ENCODE peak calls at places on chromosome 3, in eight cellular contexts. N is BJ, V is fibroblast of pulmonary artery, O is hepatocyte, D is NCI-H460, E is EL, U is glutamatergic neuron, H is NCI-H524 treated with DMSO at 0.1 percent for 48 hours. P is an unnamed sample.
A peak's percentile ranks its signal among the peaks of the same experiment; 100 is the strongest.

GRCh38 chr3:128112406-128112968 is 11.1 kb downstream of the RUVBL1 start:
- DNase-seq in N (peak; percentile 60), V (peak; percentile 89), O (peak; percentile 39), D (peak; percentile 75), E (peak; percentile 94), U (no peak), H (no peak), P (peak; percentile 71)

GRCh38 chr3:40913641-40914040 is 285.7 kb upstream of the CTNNB1 start:
- DNase-seq in N (no peak), V (no peak), O (no peak), D (no peak), E (no peak), U (no peak), H (no peak), P (no peak)

GRCh38 chr3:41176554-41176953 is 22.8 kb upstream of the CTNNB1 start:
- DNase-seq in N (no peak), V (no peak), O (no peak), D (no peak), E (no peak), U (no peak), H (no peak), P (no peak)

GRCh38 chr3:41690766-41691563 is 270.9 kb downstream of the ULK4 start:
- DNase-seq in N (no peak), V (peak; percentile 35), O (peak; percentile 80), D (no peak), E (peak; percentile 29), U (no peak), H (no peak), P (no peak)

GRCh38 chr3:152556731-152557254 is 278.1 kb upstream of the P2RY1 start:
- DNase-seq in N (no peak), V (peak; percentile 89), O (peak; percentile 23), D (peak; percentile 11), E (peak; percentile 44), U (no peak), H (no peak), P (peak; percentile 6)

GRCh38 chr3:171459942-171460225 is 321 bp downstream of the TNIK start:
- DNase-seq in N (no peak), V (peak; percentile 23), O (no peak), D (no peak), E (no peak), U (no peak), H (no peak), P (peak; percentile 61)

GRCh38 chr3:179045719-179046402 is 25.7 kb downstream of the ZMAT3 start:
- DNase-seq in N (no peak), V (no peak), O (no peak), D (no peak), E (no peak), U (no peak), H (no peak), P (no peak)

GRCh38 chr3:177816667-177817208 is 619.5 kb upstream of the TBL1XR1 start:
- DNase-seq in N (no peak), V (peak; percentile 91), O (no peak), D (peak; percentile 14), E (peak; percentile 79), U (no peak), H (no peak), P (no peak)

GRCh38 chr3:168540726-168541125 is 445.0 kb upstream of the GOLIM4 start:
- DNase-seq in N (no peak), V (no peak), O (no peak), D (no peak), E (no peak), U (no peak), H (no peak), P (no peak)

GRCh38 chr3:42314411-42314810 is 48.4 kb upstream of the CCK start:
- DNase-seq in N (no peak), V (no peak), O (no peak), D (no peak), E (no peak), U (no peak), H (no peak), P (peak; percentile 7)

GRCh38 chr3:65575376-65575840 is 463.3 kb downstream of the MAGI1 start:
- DNase-seq in N (peak; percentile 40), V (peak; percentile 75), O (no peak), D (peak; percentile 8), E (peak; percentile 90), U (no peak), H (no peak), P (peak; percentile 11)